ENCODE peak calls at places on chromosomes 16 and 17, in five cellular contexts. D is K562, J is hepatocyte, Z is heart left ventricle, R is left lung. H is an unnamed sample. For H3K27me3 and H3K36me3, the result is how much of the 10 kb centered on the place peaks cover.

GRCh38 chr17:81340606-81341346 is 45.7 kb upstream of the SLC38A10 start:
- DNase-seq in Z (no peak), D (no peak), J (peak), R (no peak), H (peak)

GRCh38 chr17:8059131-8059530 is 20.3 kb downstream of the ALOX15B start:
- DNase-seq in D (no peak), J (no peak), R (no peak), Z (no peak), H (no peak)

GRCh38 chr16:13013043-13013442 is 111.6 kb downstream of the SHISA9 start:
- DNase-seq in Z (no peak), D (no peak), R (no peak), J (no peak), H (no peak)

GRCh38 chr17:35895602-35896001 is 15.4 kb upstream of the CCL5 start:
- DNase-seq in J (no peak), Z (no peak), D (no peak), R (no peak), H (no peak)

GRCh38 chr16:72561-73537 is at the start of gene RHBDF1:
- DNase-seq in Z (peak), R (peak), J (peak), D (peak), H (peak)

GRCh38 chr17:42118545-42118944 is 2.6 kb downstream of the KAT2A start:
- DNase-seq in D (peak), Z (no peak), J (no peak), R (no peak), H (peak)

GRCh38 chr17:41697122-41697962 is 8.7 kb downstream of the EIF1 start:
- DNase-seq in J (peak), D (no peak), R (no peak), Z (peak), H (no peak)

GRCh38 chr17:6713130-6713917 is at the start of gene SLC13A5:
- DNase-seq in Z (no peak), J (peak), D (peak), R (no peak), H (peak)

GRCh38 chr17:72287586-72287985 is 166.8 kb downstream of the SOX9 start:
- DNase-seq in Z (no peak), D (no peak), J (no peak), R (no peak), H (no peak)

GRCh38 chr16:87602821-87603683 is 744 bp downstream of the JPH3 start:
- DNase-seq in D (peak), J (no peak), Z (no peak), R (peak), H (peak)

GRCh38 chr17:76707985-76708807 is 2.6 kb downstream of the MXRA7 start:
- DNase-seq in Z (peak), J (no peak), R (no peak), D (peak), H (peak)

GRCh38 chr16:5466551-5466950 is 369.0 kb upstream of the EEF2KMT start:
- DNase-seq in Z (no peak), D (no peak), J (no peak), R (no peak), H (peak)

GRCh38 chr16:53052519-53053501 is at the start of gene CHD9NB:
- DNase-seq in R (no peak), J (peak), D (no peak), Z (peak), H (no peak)

GRCh38 chr17:21495281-21495680 is 119.1 kb downstream of the KCNJ12 start:
- DNase-seq in R (no peak), D (no peak), Z (no peak), J (no peak), H (no peak)

GRCh38 chr16:22670551-22670970 is 143.4 kb upstream of the HS3ST2 start:
- DNase-seq in J (no peak), D (peak), Z (no peak), R (no peak), H (peak)

GRCh38 chr16:23514381-23515152 is 4.3 kb upstream of the GGA2 start:
- DNase-seq in J (no peak), R (no peak), Z (no peak), D (no peak), H (no peak)

GRCh38 chr16:17471745-17472075 is 950 bp upstream of the XYLT1 start:
- DNase-seq in J (no peak), R (no peak), Z (no peak), D (no peak), H (no peak)
- H3K4me3 ChIP-seq in J (no peak), R (no peak), Z (no peak), D (no peak), H (no peak)

GRCh38 chr16:73048292-73049050 is 543 bp upstream of the ZFHX3 start:
- DNase-seq in J (peak), D (no peak), Z (peak), R (no peak), H (peak)

GRCh38 chr16:73051903-73052302 is 4.0 kb upstream of the ZFHX3 start:
- DNase-seq in Z (no peak), R (no peak), D (no peak), J (no peak), H (no peak)

GRCh38 chr16:73049051-73049910 is 1.4 kb upstream of the ZFHX3 start:
- DNase-seq in R (no peak), Z (no peak), J (no peak), D (no peak), H (no peak)

GRCh38 chr16:73051216-73051615 is 3.3 kb upstream of the ZFHX3 start:
- DNase-seq in J (no peak), D (no peak), Z (no peak), R (no peak), H (no peak)

DNA sequence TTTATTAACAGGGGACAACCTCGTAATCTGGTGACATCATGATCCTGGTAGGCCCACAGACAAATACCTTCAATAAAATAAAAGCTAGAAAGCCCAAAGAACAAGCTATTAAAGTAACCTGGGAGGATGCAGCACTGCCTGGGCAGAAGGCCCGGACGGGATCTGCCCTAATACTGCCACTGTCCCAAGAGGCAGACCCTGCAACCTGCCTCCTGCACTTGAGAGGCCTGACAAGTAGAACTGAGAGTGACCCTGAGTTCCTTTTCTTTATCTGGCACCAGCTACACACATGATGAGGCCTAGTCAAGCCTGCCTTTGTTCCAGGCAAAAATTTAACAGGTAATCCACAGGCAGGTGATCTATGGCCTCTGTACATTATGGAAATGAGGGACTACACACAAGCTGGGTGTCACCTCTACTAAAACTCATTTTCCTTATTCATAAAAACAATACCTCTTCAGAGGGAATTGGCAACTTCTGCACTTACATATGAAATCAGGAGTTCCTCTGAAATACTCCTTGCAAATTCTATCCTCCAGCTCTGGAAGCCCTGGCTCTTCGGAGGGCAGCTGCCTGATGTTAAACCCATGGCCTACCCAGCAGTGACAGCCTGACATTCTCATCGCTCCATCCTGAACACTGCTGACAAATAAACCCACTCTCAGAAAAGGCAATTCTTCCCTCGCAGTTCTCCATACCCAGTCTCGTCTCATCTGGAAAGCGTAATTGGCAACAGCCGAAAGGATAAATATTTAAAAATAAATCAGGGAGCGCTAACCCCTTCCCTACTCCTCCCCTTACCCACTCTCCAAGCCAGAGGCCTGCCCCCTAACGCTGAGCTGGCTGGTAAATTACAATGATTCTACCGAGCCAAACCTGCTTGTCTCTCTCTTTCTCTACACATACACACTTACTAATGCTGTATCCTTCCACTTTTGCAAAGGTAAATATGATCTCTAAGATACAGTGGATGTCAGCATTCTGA is 2.5 kb upstream of the ZFHX3 start:
- DNase-seq in Z (no peak), R (no peak), D (no peak), J (no peak), H (no peak)
- H3K27me3 ChIP-seq in Z (under half), R (half or more), D (under half), J (under half), H (half or more)

GRCh38 chr17:57289130-57289529 is 32.8 kb downstream of the MSI2 start:
- DNase-seq in D (no peak), R (no peak), J (no peak), Z (no peak), H (no peak)
- H3K36me3 ChIP-seq in D (under half), R (under half), J (under half), Z (under half), H (under half)

GRCh38 chr16:57626420-57627170 is 1.8 kb upstream of the ADGRG1 start:
- DNase-seq in J (no peak), D (no peak), R (peak), Z (no peak), H (no peak)
- H3K4me3 ChIP-seq in J (no peak), D (no peak), R (no peak), Z (no peak), H (no peak)

DNA sequence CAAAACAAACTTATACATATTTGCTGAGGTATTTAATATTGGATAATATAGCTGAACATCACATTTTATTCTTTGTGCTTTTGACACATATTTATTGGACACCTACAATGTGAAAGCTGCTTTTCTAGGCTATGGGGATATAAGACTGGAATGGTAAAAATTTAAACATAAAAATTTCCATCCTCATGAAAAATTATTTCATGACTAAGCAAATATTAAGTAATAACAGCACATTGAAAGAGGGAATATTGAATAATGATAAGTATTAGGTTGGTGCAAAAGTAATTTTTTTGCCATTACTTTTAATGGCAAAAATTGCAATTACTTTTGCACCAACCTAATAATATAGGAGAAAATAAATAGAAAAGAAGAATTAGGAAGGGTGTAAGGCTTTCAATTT is 972.5 kb upstream of the CDH8 start:
- DNase-seq in D (no peak), J (no peak), R (no peak), Z (no peak), H (no peak)
- H3K27me3 ChIP-seq in D (under half), J (under half), R (under half), Z (under half), H (under half)